ENCODE peak calls at places on chromosomes 12 and 14, in six cellular contexts. T is choroid plexus epithelial cell; A is brain microvascular endothelial cell; Q is SIG-M5; I is stimulated activated CD4-positive, alpha-beta T cell treated with anti-CD3 and anti-CD28 coated beads, Interleukin-4, amount 100 ng/mL, for 1 hour; V is MM.1S. Y is an unnamed sample.
A peak's percentile ranks its signal among the peaks of the same experiment; 100 is the strongest.

GRCh38 chr14:73776194-73776537 is 62.0 kb upstream of the PNMA1 start:
- DNase-seq in T (no peak), A (no peak), Q (no peak), I (no peak), V (no peak), Y (no peak)

GRCh38 chr14:72782817-72783216 is 111.1 kb downstream of the DPF3 start:
- DNase-seq in T (no peak), A (no peak), Q (no peak), I (no peak), V (no peak), Y (no peak)

GRCh38 chr12:90631581-90631980 is 323.4 kb downstream of the CCER1 start:
- DNase-seq in T (peak; percentile 59), A (peak; percentile 19), Q (no peak), I (no peak), V (no peak), Y (no peak)

GRCh38 chr12:53217049-53217929 is 10.2 kb upstream of the ITGB7 start:
- DNase-seq in T (peak; percentile 27), A (no peak), Q (no peak), I (no peak), V (no peak), Y (peak; percentile 80)

GRCh38 chr12:116171549-116171948 is 105.9 kb downstream of the MED13L start:
- DNase-seq in T (peak; percentile 57), A (no peak), Q (no peak), I (no peak), V (no peak), Y (no peak)

GRCh38 chr12:1807489-1807888 is 12.9 kb upstream of the LRTM2 start:
- DNase-seq in T (peak; percentile 38), A (no peak), Q (no peak), I (no peak), V (no peak), Y (no peak)

GRCh38 chr14:37539992-37540391 is 55.1 kb downstream of the FOXA1 start:
- DNase-seq in T (no peak), A (no peak), Q (no peak), I (no peak), V (no peak), Y (no peak)

GRCh38 chr12:56450241-56450640 is 1.0 kb upstream of the TIMELESS start:
- DNase-seq in T (no peak), A (no peak), Q (no peak), I (no peak), V (no peak), Y (no peak)

GRCh38 chr12:123050913-123051312 is 70.4 kb downstream of the ARL6IP4 start:
- DNase-seq in T (no peak), A (no peak), Q (no peak), I (no peak), V (no peak), Y (no peak)

GRCh38 chr14:104678346-104678745 is 11.1 kb upstream of the INF2 start:
- DNase-seq in T (no peak), A (no peak), Q (no peak), I (no peak), V (no peak), Y (no peak)

GRCh38 chr12:26273811-26274210 is 78.4 kb downstream of the SSPN start:
- DNase-seq in T (no peak), A (no peak), Q (no peak), I (no peak), V (no peak), Y (no peak)